ENCODE peak calls at places on chromosomes 6 and 20, in seven cellular contexts. D is trophoblast cell, P is testis, Q is Peyer's patch, Z is left lung, F is neural progenitor cell, I is mammary epithelial cell. H is an unnamed sample. For H3K4me1, the result is how much of the 10 kb centered on the place peaks cover.

GRCh38 chr6:13038315-13039261 is 289.7 kb downstream of the TBC1D7 start:
- DNase-seq in D (no peak), F (no peak), Z (no peak), P (peak), I (no peak), Q (no peak), H (no peak)

GRCh38 chr6:43511824-43512415 is 1.8 kb upstream of the LRRC73 start:
- DNase-seq in F (no peak), D (no peak), P (no peak), Z (no peak), I (no peak), Q (no peak), H (no peak)

GRCh38 chr6:44038543-44039065 is 88.6 kb downstream of the MRPL14 start:
- DNase-seq in Z (peak), D (no peak), Q (peak), F (no peak), P (no peak), I (no peak), H (no peak)

GRCh38 chr20:13718161-13718560 is 66.6 kb downstream of the ESF1 start:
- DNase-seq in F (no peak), D (no peak), I (no peak), Z (no peak), Q (no peak), P (no peak), H (no peak)

GRCh38 chr6:51494342-51494741 is 593.1 kb downstream of the PKHD1 start:
- DNase-seq in F (no peak), Q (no peak), Z (no peak), I (no peak), D (no peak), P (no peak), H (no peak)

GRCh38 chr20:38230957-38231785 is 29.4 kb downstream of the KIAA1755 start:
- DNase-seq in D (no peak), Q (no peak), F (no peak), I (peak), Z (no peak), P (no peak), H (no peak)

GRCh38 chr20:17570347-17571152 is 675 bp downstream of the DSTN start:
- DNase-seq in Z (peak), D (peak), F (peak), I (peak), Q (peak), P (peak), H (no peak)

GRCh38 chr20:12936020-12936419 is 72.8 kb upstream of the SPTLC3 start:
- DNase-seq in I (no peak), F (no peak), Z (no peak), P (no peak), D (no peak), Q (no peak), H (no peak)

GRCh38 chr20:50569864-50570836 is 60.0 kb downstream of the PTPN1 start:
- DNase-seq in Z (no peak), P (peak), I (no peak), D (peak), F (peak), Q (no peak), H (peak)

GRCh38 chr6:54992789-54993188 is 146.2 kb downstream of the FAM83B start:
- DNase-seq in I (no peak), Z (no peak), Q (no peak), D (peak), F (peak), P (peak), H (no peak)

GRCh38 chr6:118468682-118469465 is 79.2 kb upstream of the PLN start:
- DNase-seq in P (no peak), Q (no peak), D (no peak), I (peak), F (no peak), Z (no peak), H (no peak)

GRCh38 chr6:141123084-141123483 is 1009.6 kb upstream of the GJE1 start:
- DNase-seq in D (no peak), Q (no peak), F (no peak), P (no peak), I (no peak), Z (no peak), H (no peak)

GRCh38 chr6:108323710-108324109 is 28.9 kb downstream of the AFG1L start:
- DNase-seq in Q (no peak), P (no peak), D (no peak), Z (no peak), I (no peak), F (no peak), H (no peak)

GRCh38 chr20:3980260-3981131 is 34.9 kb downstream of the RNF24 start:
- DNase-seq in D (peak), P (no peak), Z (no peak), Q (no peak), I (peak), F (no peak), H (no peak)

GRCh38 chr6:132259070-132259469 is 142.2 kb downstream of the MOXD1 start:
- DNase-seq in D (peak), F (peak), I (peak), P (no peak), Z (no peak), Q (no peak), H (no peak)

GRCh38 chr6:167827062-167827587 is 414 bp downstream of the AFDN start:
- DNase-seq in P (no peak), I (no peak), D (peak), Z (no peak), Q (no peak), F (no peak), H (no peak)

GRCh38 chr20:15077733-15078132 is 740.3 kb upstream of the FLRT3 start:
- DNase-seq in P (no peak), I (no peak), Z (no peak), D (no peak), Q (no peak), F (peak), H (no peak)

GRCh38 chr6:3403244-3404154 is 53.4 kb downstream of the SLC22A23 start:
- DNase-seq in D (no peak), F (no peak), Q (peak), P (no peak), Z (peak), I (peak), H (no peak)

GRCh38 chr20:64156136-64156885 is 7.9 kb upstream of the MYT1 start:
- DNase-seq in I (no peak), Q (no peak), Z (no peak), D (no peak), F (peak), P (no peak), H (no peak)

GRCh38 chr20:32336918-32337347 is 21.2 kb upstream of the ASXL1 start:
- DNase-seq in Q (no peak), D (peak), Z (no peak), F (peak), P (no peak), I (no peak), H (no peak)

GRCh38 chr6:15020114-15020770 is 225.6 kb upstream of the JARID2 start:
- DNase-seq in Q (no peak), P (no peak), I (no peak), F (no peak), D (peak), Z (no peak), H (no peak)

GRCh38 chr6:75656479-75656878 is 54.8 kb downstream of the SENP6 start:
- DNase-seq in P (no peak), Q (no peak), D (peak), F (no peak), I (no peak), Z (no peak), H (no peak)

GRCh38 chr6:142304241-142304640 is 2.4 kb downstream of the ADGRG6 start:
- DNase-seq in Q (no peak), I (no peak), F (no peak), Z (no peak), D (no peak), P (no peak), H (no peak)

GRCh38 chr6:143596857-143597256 is 80.9 kb upstream of the PHACTR2 start:
- DNase-seq in D (peak), I (no peak), F (no peak), Z (no peak), Q (no peak), P (peak), H (no peak)

GRCh38 chr6:125509477-125509876 is 207.7 kb upstream of the HDDC2 start:
- DNase-seq in Q (no peak), I (no peak), F (no peak), P (no peak), D (no peak), Z (no peak), H (no peak)

GRCh38 chr6:31402324-31403282 is 792 bp upstream of the MICA start:
- DNase-seq in Q (peak), I (no peak), F (no peak), P (peak), D (no peak), Z (no peak), H (peak)

GRCh38 chr6:53492860-53493634 is 51.9 kb downstream of the GCLC start:
- DNase-seq in P (no peak), F (peak), D (peak), Z (no peak), Q (no peak), I (peak), H (peak)

GRCh38 chr6:431986-432385 is 40.4 kb downstream of the IRF4 start:
- DNase-seq in D (peak), Z (no peak), P (no peak), Q (no peak), F (no peak), I (no peak), H (peak)

GRCh38 chr6:86045038-86045437 is 402.4 kb upstream of the SYNCRIP start:
- DNase-seq in Z (no peak), P (no peak), F (no peak), D (no peak), Q (no peak), I (no peak), H (no peak)

GRCh38 chr6:54860739-54861138 is 14.2 kb downstream of the FAM83B start:
- DNase-seq in I (peak), Z (no peak), P (no peak), D (no peak), F (no peak), Q (no peak), H (no peak)

GRCh38 chr6:83006270-83006905 is 59.3 kb downstream of the UBE3D start:
- DNase-seq in Q (no peak), F (no peak), I (no peak), P (no peak), D (no peak), Z (no peak), H (no peak)

GRCh38 chr6:64121166-64121565 is 485.6 kb downstream of the PHF3 start:
- DNase-seq in F (no peak), D (peak), Q (no peak), P (no peak), Z (no peak), I (no peak), H (no peak)

GRCh38 chr6:158460602-158461092 is 99.2 kb upstream of the TMEM181 start:
- DNase-seq in F (no peak), Z (no peak), I (peak), P (no peak), Q (no peak), D (no peak), H (no peak)

GRCh38 chr6:162217811-162218450 is 509.6 kb downstream of the PRKN start:
- DNase-seq in D (no peak), I (no peak), Z (no peak), Q (no peak), P (no peak), F (no peak), H (no peak)

GRCh38 chr20:46028772-46029371 is at the start of gene SLC12A5:
- DNase-seq in D (no peak), I (no peak), Z (no peak), P (no peak), Q (no peak), F (no peak), H (no peak)

GRCh38 chr6:75437451-75438185 is 56.0 kb downstream of the FILIP1 start:
- DNase-seq in F (no peak), P (peak), Q (no peak), D (peak), Z (no peak), I (peak), H (no peak)

GRCh38 chr20:64083380-64084208 is 604 bp downstream of the LKAAEAR1 start:
- DNase-seq in I (peak), P (peak), Z (peak), F (peak), Q (peak), D (peak), H (peak)

GRCh38 chr6:163349001-163349680 is 65.4 kb upstream of the QKI start:
- DNase-seq in D (no peak), Q (no peak), F (no peak), I (no peak), Z (no peak), P (peak), H (no peak)

GRCh38 chr6:134819858-134820495 is 129.9 kb downstream of the ALDH8A1 start:
- DNase-seq in P (no peak), D (no peak), F (no peak), Q (peak), I (no peak), Z (no peak), H (no peak)

GRCh38 chr20:58894652-58895051 is 42.1 kb downstream of the GNAS start:
- DNase-seq in I (no peak), F (no peak), Q (no peak), D (no peak), Z (no peak), P (no peak), H (no peak)
- H3K4me1 ChIP-seq in I (under half), F (half or more), Q (under half), D (under half), Z (half or more), P (under half), H (under half)

GRCh38 chr6:93423542-93423941 is 4.2 kb upstream of the EPHA7 start:
- DNase-seq in F (peak), Z (no peak), Q (no peak), I (no peak), P (peak), D (peak), H (no peak)
- H3K4me1 ChIP-seq in F (under half), Z (under half), Q (under half), I (under half), P (under half), D (under half), H (under half)

GRCh38 chr20:35542990-35543389 is 1.1 kb downstream of the ERGIC3 start:
- DNase-seq in Q (no peak), F (no peak), D (no peak), Z (no peak), I (no peak), P (no peak), H (no peak)

GRCh38 chr20:35539756-35540212 is 2.1 kb upstream of the ERGIC3 start:
- DNase-seq in Z (peak), F (peak), Q (peak), P (peak), D (peak), I (no peak), H (no peak)

GRCh38 chr20:35544436-35544835 is 2.6 kb downstream of the ERGIC3 start:
- DNase-seq in I (no peak), P (no peak), Z (no peak), F (no peak), Q (no peak), D (no peak), H (no peak)

GRCh38 chr20:35541783-35542662 is at the start of gene ERGIC3:
- DNase-seq in Z (peak), P (peak), D (peak), Q (peak), I (peak), F (peak), H (peak)

DNA sequence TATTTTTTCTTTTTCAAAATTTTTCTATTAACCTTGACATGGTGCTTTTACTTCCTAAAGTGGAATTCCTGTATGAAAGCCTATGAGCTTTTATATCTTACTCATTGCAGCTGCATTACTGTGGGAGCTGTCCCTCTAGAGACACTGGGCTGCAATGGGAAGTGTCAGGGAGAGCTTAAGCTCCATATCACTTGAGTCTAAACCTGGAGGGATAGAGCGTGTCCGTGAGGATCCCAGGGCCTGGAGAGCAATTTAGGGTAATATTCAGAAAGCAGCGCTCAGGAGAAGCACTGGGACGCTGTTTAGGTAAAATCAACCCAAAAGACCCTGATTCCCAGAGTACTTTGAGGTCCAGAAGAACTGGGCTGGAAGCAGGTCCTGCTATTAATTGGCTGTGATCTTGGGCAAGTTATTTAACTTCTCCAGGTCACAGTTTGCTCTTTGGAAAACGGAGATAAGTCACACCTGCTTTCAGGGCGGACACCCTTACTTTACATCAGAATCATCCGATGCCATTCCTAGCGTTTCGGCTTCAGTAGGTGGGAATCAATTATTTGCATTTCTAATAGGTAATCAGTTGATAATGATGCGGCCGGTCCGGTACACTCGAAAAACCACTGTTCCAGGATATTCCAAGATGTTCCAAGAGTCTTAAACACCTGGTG is 628 bp upstream of the ERGIC3 start:
- DNase-seq in D (no peak), P (no peak), F (peak), I (no peak), Z (no peak), Q (no peak), H (no peak)
- H3K4me1 ChIP-seq in D (under half), P (under half), F (under half), I (under half), Z (under half), Q (under half), H (under half)

GRCh38 chr6:151233731-151234130 is 6.0 kb upstream of the AKAP12 start:
- DNase-seq in I (no peak), Z (no peak), P (no peak), Q (no peak), F (no peak), D (no peak), H (no peak)
- H3K4me1 ChIP-seq in I (under half), Z (under half), P (under half), Q (under half), F (under half), D (under half), H (under half)

GRCh38 chr20:57714409-57715267 is 4.8 kb upstream of the PMEPA1 start:
- DNase-seq in D (peak), Z (no peak), P (no peak), F (no peak), I (peak), Q (no peak), H (no peak)

GRCh38 chr20:57717797-57718196 is 8.0 kb upstream of the PMEPA1 start:
- DNase-seq in Z (no peak), D (peak), P (no peak), Q (no peak), I (peak), F (no peak), H (no peak)

GRCh38 chr20:57716893-57717292 is 7.1 kb upstream of the PMEPA1 start:
- DNase-seq in Q (no peak), P (no peak), F (no peak), I (no peak), D (no peak), Z (no peak), H (no peak)

GRCh38 chr20:57715268-57715904 is 5.6 kb upstream of the PMEPA1 start:
- DNase-seq in F (no peak), D (no peak), P (no peak), Q (no peak), I (no peak), Z (no peak), H (no peak)

GRCh38 chr20:57716202-57716601 is 6.4 kb upstream of the PMEPA1 start:
- DNase-seq in P (no peak), Z (no peak), D (peak), Q (no peak), F (no peak), I (peak), H (no peak)
- H3K4me1 ChIP-seq in P (under half), Z (under half), D (under half), Q (under half), F (under half), I (half or more), H (under half)

GRCh38 chr6:56850618-56851017 is 104.3 kb upstream of the BEND6 start:
- DNase-seq in I (peak), P (peak), F (no peak), D (no peak), Q (no peak), Z (no peak), H (no peak)
- H3K4me1 ChIP-seq in I (under half), P (under half), F (half or more), D (under half), Q (under half), Z (under half), H (under half)

GRCh38 chr20:53901064-53901463 is 169.3 kb downstream of the BCAS1 start:
- DNase-seq in Z (no peak), I (peak), P (no peak), D (no peak), Q (no peak), F (no peak), H (no peak)
- H3K4me1 ChIP-seq in Z (half or more), I (half or more), P (under half), D (under half), Q (under half), F (under half), H (under half)

GRCh38 chr20:62225820-62226635 is 6.0 kb upstream of the HRH3 start:
- DNase-seq in Z (no peak), I (no peak), Q (no peak), F (no peak), D (no peak), P (no peak), H (no peak)
- H3K4me1 ChIP-seq in Z (under half), I (under half), Q (under half), F (under half), D (under half), P (under half), H (under half)

GRCh38 chr6:41705329-41705995 is 29.9 kb downstream of the TFEB start:
- DNase-seq in D (no peak), Q (no peak), F (no peak), Z (no peak), I (no peak), P (no peak), H (no peak)
- H3K4me1 ChIP-seq in D (under half), Q (under half), F (under half), Z (half or more), I (under half), P (under half), H (under half)

H was measured in naive thymus-derived CD4-positive, alpha-beta T cell.